ENCODE peak calls at places on chromosomes 16 and 17, in eight cellular contexts. G is BJ; D is HAP-1; V is spleen; Z is effector memory CD4-positive, alpha-beta T cell; M is mucosa of descending colon; T is GM12865; X is OCI-LY7. H is an unnamed sample.

GRCh38 chr17:81994593-81995462 is 17.4 kb downstream of the ASPSCR1 start:
- DNase-seq in G (no peak), D (no peak), V (no peak), Z (no peak), M (peak; percentile 40), T (no peak), X (no peak), H (no peak)

GRCh38 chr17:9240659-9241370 is 219.5 kb downstream of the NTN1 start:
- DNase-seq in G (peak; percentile 9), D (no peak), V (no peak), Z (no peak), M (peak; percentile 69), T (no peak), X (no peak), H (no peak)

GRCh38 chr17:82244413-82245140 is 15.7 kb downstream of the SLC16A3 start:
- DNase-seq in G (no peak), D (no peak), V (peak; percentile 77), Z (no peak), M (peak; percentile 55), T (no peak), X (peak; percentile 29), H (no peak)

GRCh38 chr16:2753523-2754020 is 1.1 kb downstream of the SRRM2 start:
- DNase-seq in G (no peak), D (no peak), V (peak; percentile 60), Z (no peak), M (peak; percentile 31), T (no peak), X (peak; percentile 21), H (no peak)

GRCh38 chr16:29926675-29927522 is 873 bp upstream of the KCTD13 start:
- DNase-seq in G (no peak), D (no peak), V (no peak), Z (no peak), M (no peak), T (no peak), X (no peak), H (no peak)

GRCh38 chr17:65910836-65911235 is 281.1 kb downstream of the CEP112 start:
- DNase-seq in G (no peak), D (no peak), V (no peak), Z (no peak), M (no peak), T (no peak), X (no peak), H (no peak)

GRCh38 chr16:53827741-53828140 is 123.8 kb downstream of the FTO start:
- DNase-seq in G (no peak), D (peak; percentile 99), V (no peak), Z (no peak), M (no peak), T (no peak), X (no peak), H (no peak)

GRCh38 chr17:31696703-31697325 is 162.2 kb downstream of the COPRS start:
- DNase-seq in G (no peak), D (no peak), V (no peak), Z (no peak), M (no peak), T (no peak), X (no peak), H (no peak)

GRCh38 chr17:13076905-13077304 is 59.1 kb upstream of the ELAC2 start:
- DNase-seq in G (no peak), D (no peak), V (no peak), Z (no peak), M (no peak), T (no peak), X (no peak), H (no peak)

GRCh38 chr16:11390573-11391495 is 45.6 kb downstream of the RMI2 start:
- DNase-seq in G (no peak), D (no peak), V (peak; percentile 38), Z (no peak), M (no peak), T (no peak), X (no peak), H (no peak)

GRCh38 chr17:34071891-34072420 is 183.1 kb upstream of the CCL2 start:
- DNase-seq in G (no peak), D (no peak), V (no peak), Z (no peak), M (no peak), T (peak; percentile 28), X (no peak), H (no peak)

GRCh38 chr17:42399948-42400843 is 12.0 kb upstream of the STAT3 start:
- DNase-seq in G (no peak), D (peak; percentile 82), V (no peak), Z (no peak), M (no peak), T (no peak), X (no peak), H (no peak)

DNA sequence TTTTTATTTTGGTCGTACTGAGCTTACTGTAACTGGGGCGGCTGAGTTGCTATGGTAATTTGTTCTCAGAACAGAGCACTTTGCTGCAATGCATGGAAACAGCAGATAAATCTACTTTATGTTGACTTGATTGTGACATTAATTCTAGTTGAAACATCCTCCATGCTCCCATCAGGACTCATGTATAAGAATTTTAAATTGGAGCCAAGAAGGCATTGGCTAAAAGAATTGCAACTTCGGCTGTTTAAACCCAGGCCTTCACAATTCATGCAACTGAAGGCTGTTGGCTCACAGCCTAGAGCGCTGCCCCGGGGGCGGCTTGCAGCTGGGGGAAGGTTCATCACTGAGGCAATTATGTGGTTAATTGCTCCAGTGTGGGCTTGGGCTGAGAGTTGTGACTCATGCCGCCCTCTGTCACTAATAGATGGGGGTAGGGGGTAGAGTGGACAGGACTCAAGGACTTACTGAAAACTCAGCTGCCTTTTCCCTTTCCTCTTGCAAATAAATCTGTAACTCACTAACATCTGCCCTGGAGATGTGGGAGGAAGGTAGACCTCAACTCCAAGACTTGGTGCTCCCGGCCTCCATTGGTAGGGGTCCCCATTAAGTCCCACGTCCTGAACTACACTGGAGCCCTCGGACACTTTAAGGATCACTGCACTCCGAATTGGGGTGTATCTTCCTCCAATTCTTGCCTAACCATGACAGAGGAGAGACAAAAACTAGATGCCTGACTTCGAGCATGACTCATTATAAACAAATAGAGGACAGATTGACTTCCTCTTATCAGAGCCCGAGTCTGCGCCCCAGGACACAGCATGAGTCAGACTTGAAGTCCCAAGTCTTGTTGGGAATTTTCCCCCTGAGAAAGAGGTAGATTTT is 37.5 kb downstream of the ERCC4 start:
- DNase-seq in G (peak; percentile 79), D (peak; percentile 32), V (no peak), Z (no peak), M (peak; percentile 77), T (peak; percentile 78), X (no peak), H (peak; percentile 88)
- H3K4me3 ChIP-seq in G (peak overlapping the region; percentile 36), D (no peak overlapping the region), V (no peak overlapping the region), Z (peak overlapping the region; percentile 43), M (peak overlapping the region; percentile 7), T (peak overlapping the region; percentile 36), X (no peak overlapping the region), H (peak overlapping the region; percentile 28)

DNA sequence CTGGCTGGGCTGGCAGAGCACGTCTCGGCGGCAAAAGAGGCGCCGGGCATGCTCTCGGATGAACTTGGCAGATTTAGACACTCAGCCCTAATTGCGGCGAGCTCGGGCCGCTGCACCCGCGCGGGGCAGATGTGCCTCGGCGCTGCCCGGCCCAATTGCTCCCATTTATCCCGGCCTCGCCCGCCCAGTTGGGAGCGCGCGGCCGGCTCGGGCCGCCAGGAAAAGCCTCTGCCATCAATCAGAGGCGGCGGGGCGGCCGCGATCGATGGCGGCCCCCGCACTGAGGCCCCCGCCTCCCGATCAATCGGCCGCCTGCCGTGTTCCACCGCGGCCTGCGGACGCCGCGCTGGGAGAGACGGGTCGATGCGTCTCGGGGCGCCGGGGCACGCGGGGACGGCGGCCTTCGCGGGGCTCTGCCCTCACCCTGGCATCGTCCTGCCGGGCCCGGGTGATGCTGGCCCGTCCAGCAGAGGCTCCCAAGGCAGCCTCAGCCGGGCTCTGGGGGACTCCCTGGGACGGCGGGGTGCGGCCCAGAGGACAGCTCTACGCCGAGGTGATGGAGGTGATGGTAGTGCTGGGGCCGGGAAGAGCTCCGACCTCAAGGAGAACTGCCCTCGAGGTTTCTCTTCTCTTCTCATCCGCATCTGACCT is 200.9 kb upstream of the N4BP1 start:
- DNase-seq in G (no peak), D (no peak), V (no peak), Z (no peak), M (no peak), T (no peak), X (no peak), H (no peak)
- H3K4me3 ChIP-seq in G (no peak overlapping the region), D (no peak overlapping the region), V (no peak overlapping the region), Z (no peak overlapping the region), M (no peak overlapping the region), T (no peak overlapping the region), X (no peak overlapping the region), H (no peak overlapping the region)

GRCh38 chr17:40564195-40564882 is 933 bp downstream of the CCR7 start:
- DNase-seq in G (no peak), D (no peak), V (peak; percentile 75), Z (peak; percentile 48), M (no peak), T (peak; percentile 60), X (no peak), H (no peak)

GRCh38 chr17:40562841-40563370 is 2.4 kb downstream of the CCR7 start:
- DNase-seq in G (no peak), D (no peak), V (no peak), Z (no peak), M (no peak), T (no peak), X (no peak), H (no peak)

GRCh38 chr17:40563371-40564052 is 1.8 kb downstream of the CCR7 start:
- DNase-seq in G (no peak), D (no peak), V (no peak), Z (no peak), M (no peak), T (peak; percentile 87), X (no peak), H (no peak)

GRCh38 chr17:40566027-40566426 is 755 bp upstream of the CCR7 start:
- DNase-seq in G (no peak), D (no peak), V (no peak), Z (no peak), M (no peak), T (peak; percentile 57), X (no peak), H (no peak)

DNA sequence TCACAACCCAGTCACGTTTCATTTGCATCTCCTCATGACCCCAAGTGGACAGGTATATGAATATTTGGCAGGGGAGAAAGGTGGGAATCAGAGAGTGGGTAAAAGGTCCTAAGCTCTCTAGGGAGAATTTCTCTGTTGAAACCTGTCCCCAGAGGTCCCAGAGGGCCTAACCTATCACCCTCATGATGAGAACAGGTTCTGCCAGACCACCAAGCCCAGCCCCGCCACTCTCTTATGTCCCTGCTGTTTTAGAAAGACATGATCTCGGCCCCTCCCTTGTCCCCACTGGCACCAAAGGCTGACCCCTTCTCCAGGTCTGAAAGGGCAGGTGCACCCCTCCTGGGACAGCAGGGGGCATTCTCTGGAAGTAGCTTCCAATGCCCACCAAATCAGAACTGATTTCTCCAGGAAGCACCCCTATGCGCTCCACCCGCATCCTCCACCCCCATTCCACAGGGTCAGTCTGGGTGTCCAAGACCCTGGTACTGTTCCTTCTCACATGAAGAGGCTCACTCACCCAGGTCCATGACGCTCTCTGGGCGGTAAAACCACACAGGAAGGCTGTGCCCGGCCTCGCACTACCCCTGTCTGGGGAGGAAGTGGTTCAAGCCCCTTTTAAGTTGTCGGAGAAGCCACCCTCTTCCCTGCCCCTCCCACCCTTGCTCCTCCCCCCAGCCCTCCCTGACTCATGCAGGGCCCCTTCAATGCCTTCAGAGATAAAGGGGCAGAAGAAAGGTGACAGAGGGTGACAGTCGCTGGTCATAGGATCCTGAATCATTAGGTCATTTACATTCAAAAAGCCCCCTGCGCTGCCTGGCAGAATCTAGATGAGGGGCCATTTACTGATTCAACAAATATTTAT is at the start of gene CCR7:
- DNase-seq in G (no peak), D (no peak), V (peak; percentile 94), Z (peak; percentile 86), M (peak; percentile 85), T (peak; percentile 86), X (peak; percentile 75), H (no peak)
- H3K4me3 ChIP-seq in G (no peak within 1 kb of the TSS), D (no peak within 1 kb of the TSS), V (peak within 1 kb of the TSS; percentile 47), Z (peak within 1 kb of the TSS; percentile 87), M (no peak within 1 kb of the TSS), T (peak within 1 kb of the TSS; percentile 64), X (peak within 1 kb of the TSS; percentile 35), H (no peak within 1 kb of the TSS)

GRCh38 chr16:89482087-89482823 is 8.1 kb downstream of the ANKRD11 start:
- DNase-seq in G (no peak), D (no peak), V (no peak), Z (no peak), M (peak; percentile 54), T (no peak), X (no peak), H (no peak)
- H3K4me3 ChIP-seq in G (no peak overlapping the region), D (no peak overlapping the region), V (no peak overlapping the region), Z (no peak overlapping the region), M (no peak overlapping the region), T (no peak overlapping the region), X (no peak overlapping the region), H (no peak overlapping the region)